ENCODE peak calls at places on chromosomes 3 and 15, in eight cellular contexts. X is GDM1; H is endothelial cell; I is uterus; Q is stimulated activated CD8-positive, alpha-beta memory T cell treated with anti-CD3 and anti-CD28 coated beads, Interleukin-7, amount 100 ng/mL, for 1 hour; G is effector memory CD8-positive, alpha-beta T cell; K is epithelial cell of esophagus; Y is SJSA1. U is an unnamed sample.

GRCh38 chr3:106001923-106002322 is 133.1 kb upstream of the CBLB start:
- DNase-seq in Q (no peak), H (no peak), I (no peak), Y (no peak), X (no peak), K (no peak), G (no peak), U (no peak)

GRCh38 chr3:113167929-113168771 is 43.2 kb upstream of the BOC start:
- DNase-seq in H (no peak), Y (no peak), X (no peak), I (peak), K (no peak), Q (no peak), G (no peak), U (no peak)

GRCh38 chr3:101170047-101170771 is 150.2 kb downstream of the IMPG2 start:
- DNase-seq in K (no peak), Q (no peak), I (no peak), Y (no peak), X (no peak), G (no peak), H (no peak), U (no peak)

GRCh38 chr15:78685157-78685830 is 44.3 kb upstream of the CHRNB4 start:
- DNase-seq in X (no peak), Y (no peak), K (no peak), G (no peak), H (no peak), I (no peak), Q (no peak), U (no peak)

GRCh38 chr3:186413615-186414415 is 51.8 kb upstream of the DGKG start:
- DNase-seq in K (peak), I (peak), Q (no peak), X (no peak), G (no peak), Y (no peak), H (peak), U (peak)

GRCh38 chr3:169841171-169841570 is 28.5 kb upstream of the LRRC34 start:
- DNase-seq in Q (no peak), K (no peak), H (no peak), Y (no peak), G (no peak), X (no peak), I (no peak), U (no peak)

GRCh38 chr3:134029734-134030381 is at the start of gene SLCO2A1:
- DNase-seq in H (peak), X (no peak), K (peak), Y (no peak), I (peak), Q (no peak), G (no peak), U (no peak)

GRCh38 chr3:129686941-129687340 is 80.5 kb upstream of the PLXND1 start:
- DNase-seq in Y (no peak), K (peak), G (no peak), H (no peak), I (no peak), Q (no peak), X (no peak), U (no peak)

GRCh38 chr3:25454411-25454927 is 26.4 kb downstream of the RARB start:
- DNase-seq in Y (peak), H (no peak), X (no peak), G (no peak), Q (no peak), I (no peak), K (no peak), U (no peak)

GRCh38 chr3:127820221-127820870 is 2.0 kb downstream of the MGLL start:
- DNase-seq in I (no peak), Y (no peak), Q (no peak), H (no peak), X (no peak), G (no peak), K (peak), U (no peak)

GRCh38 chr15:89139613-89140499 is 51.6 kb downstream of the ABHD2 start:
- DNase-seq in Q (no peak), K (no peak), X (no peak), I (no peak), G (no peak), Y (peak), H (no peak), U (no peak)

GRCh38 chr3:170499562-170500156 is 81.0 kb downstream of the CLDN11 start:
- DNase-seq in K (peak), G (no peak), Q (no peak), H (peak), Y (peak), I (peak), X (no peak), U (no peak)

GRCh38 chr3:95759614-95760301 is 1054.6 kb upstream of the EPHA6 start:
- DNase-seq in I (no peak), X (no peak), Q (no peak), H (no peak), G (no peak), K (no peak), Y (no peak), U (no peak)

U was measured in CD4-positive, alpha-beta memory T cell.